ENCODE peak calls at places on chromosome 17, in five cellular contexts. J, S, V, T and M are unnamed samples.

GRCh38 chr17:30188211-30188939 is 47.1 kb downstream of the SLC6A4 start:
- DNase-seq in J (no peak), S (no peak), V (no peak), T (no peak), M (no peak)

GRCh38 chr17:79901131-79901530 is 61.9 kb upstream of the CBX4 start:
- DNase-seq in J (no peak), S (no peak), V (peak), T (no peak), M (no peak)

GRCh38 chr17:830950-831349 is 48.8 kb downstream of the MRM3 start:
- DNase-seq in J (no peak), S (no peak), V (no peak), T (no peak), M (no peak)

GRCh38 chr17:57135748-57136342 is 50.8 kb downstream of the AKAP1 start:
- DNase-seq in J (no peak), S (no peak), V (no peak), T (no peak), M (no peak)

GRCh38 chr17:50111687-50112655 is 16.8 kb downstream of the PDK2 start:
- DNase-seq in J (no peak), S (no peak), V (no peak), T (no peak), M (no peak)

GRCh38 chr17:15395091-15395490 is 53.7 kb upstream of the TEKT3 start:
- DNase-seq in J (no peak), S (no peak), V (no peak), T (no peak), M (no peak)

GRCh38 chr17:21460358-21460757 is 84.2 kb downstream of the KCNJ12 start:
- DNase-seq in J (no peak), S (no peak), V (no peak), T (no peak), M (no peak)

GRCh38 chr17:21419299-21420239 is 43.4 kb downstream of the KCNJ12 start:
- DNase-seq in J (no peak), S (no peak), V (peak), T (peak), M (no peak)

GRCh38 chr17:4407216-4407615 is 26.5 kb upstream of the SPNS3 start:
- DNase-seq in J (no peak), S (no peak), V (no peak), T (no peak), M (no peak)

GRCh38 chr17:49848739-49849138 is 870 bp upstream of the TAC4 start:
- DNase-seq in J (no peak), S (no peak), V (no peak), T (no peak), M (no peak)

GRCh38 chr17:6071528-6072065 is 1.4 kb downstream of the WSCD1 start:
- DNase-seq in J (no peak), S (no peak), V (no peak), T (no peak), M (no peak)

GRCh38 chr17:47717845-47718621 is 15.0 kb upstream of the TBX21 start:
- DNase-seq in J (no peak), S (no peak), V (no peak), T (no peak), M (no peak)

GRCh38 chr17:61208301-61209098 is 191.1 kb upstream of the TBX2 start:
- DNase-seq in J (no peak), S (no peak), V (no peak), T (no peak), M (no peak)

GRCh38 chr17:17750881-17751280 is 69.6 kb downstream of the RAI1 start:
- DNase-seq in J (no peak), S (peak), V (no peak), T (no peak), M (no peak)

GRCh38 chr17:863880-864279 is 81.7 kb downstream of the MRM3 start:
- DNase-seq in J (no peak), S (no peak), V (no peak), T (no peak), M (no peak)

GRCh38 chr17:1029196-1029911 is 32.4 kb downstream of the TIMM22 start:
- DNase-seq in J (no peak), S (peak), V (no peak), T (peak), M (no peak)

GRCh38 chr17:55057184-55057583 is 88.6 kb downstream of the STXBP4 start:
- DNase-seq in J (no peak), S (no peak), V (no peak), T (no peak), M (no peak)

GRCh38 chr17:17669851-17670232 is 11.4 kb upstream of the RAI1 start:
- DNase-seq in J (no peak), S (no peak), V (no peak), T (no peak), M (no peak)

GRCh38 chr17:48441231-48441711 is 11.3 kb upstream of the SKAP1 start:
- DNase-seq in J (no peak), S (no peak), V (no peak), T (no peak), M (no peak)

GRCh38 chr17:71801301-71801700 is 319.5 kb upstream of the SOX9 start:
- DNase-seq in J (no peak), S (no peak), V (no peak), T (no peak), M (no peak)

GRCh38 chr17:2551493-2551892 is 39.8 kb upstream of the METTL16 start:
- DNase-seq in J (no peak), S (no peak), V (no peak), T (no peak), M (no peak)

GRCh38 chr17:77441130-77441920 is 300.6 kb downstream of the SEC14L1 start:
- DNase-seq in J (no peak), S (peak), V (no peak), T (no peak), M (no peak)

GRCh38 chr17:73302189-73302588 is 9.6 kb downstream of the CDC42EP4 start:
- DNase-seq in J (no peak), S (no peak), V (no peak), T (no peak), M (no peak)

GRCh38 chr17:15651001-15651582 is 31.6 kb upstream of the FBXW10B start:
- DNase-seq in J (no peak), S (peak), V (no peak), T (peak), M (no peak)

GRCh38 chr17:47135235-47135634 is 53.9 kb downstream of the CDC27 start:
- DNase-seq in J (no peak), S (no peak), V (no peak), T (no peak), M (no peak)

GRCh38 chr17:3035256-3035967 is 28.0 kb downstream of the OR1D5 start:
- DNase-seq in J (no peak), S (no peak), V (no peak), T (no peak), M (no peak)

GRCh38 chr17:61150686-61151299 is 248.8 kb upstream of the TBX2 start:
- DNase-seq in J (no peak), S (no peak), V (no peak), T (no peak), M (no peak)

GRCh38 chr17:65588194-65588808 is 26.9 kb upstream of the AXIN2 start:
- DNase-seq in J (peak), S (peak), V (no peak), T (no peak), M (no peak)

GRCh38 chr17:15392326-15392739 is 50.9 kb upstream of the TEKT3 start:
- DNase-seq in J (no peak), S (no peak), V (no peak), T (no peak), M (no peak)

GRCh38 chr17:33055171-33055611 is 63.5 kb downstream of the SPACA3 start:
- DNase-seq in J (no peak), S (no peak), V (no peak), T (no peak), M (no peak)

GRCh38 chr17:1040216-1040600 is 43.3 kb downstream of the TIMM22 start:
- DNase-seq in J (no peak), S (no peak), V (no peak), T (no peak), M (no peak)

GRCh38 chr17:18258356-18259038 is at the start of gene FLII:
- DNase-seq in J (peak), S (peak), V (no peak), T (peak), M (peak)

GRCh38 chr17:9324864-9325263 is 250.8 kb downstream of the STX8 start:
- DNase-seq in J (no peak), S (no peak), V (no peak), T (no peak), M (no peak)

GRCh38 chr17:29612094-29612403 is 10.7 kb downstream of the CORO6 start:
- DNase-seq in J (no peak), S (no peak), V (no peak), T (peak), M (no peak)

DNA sequence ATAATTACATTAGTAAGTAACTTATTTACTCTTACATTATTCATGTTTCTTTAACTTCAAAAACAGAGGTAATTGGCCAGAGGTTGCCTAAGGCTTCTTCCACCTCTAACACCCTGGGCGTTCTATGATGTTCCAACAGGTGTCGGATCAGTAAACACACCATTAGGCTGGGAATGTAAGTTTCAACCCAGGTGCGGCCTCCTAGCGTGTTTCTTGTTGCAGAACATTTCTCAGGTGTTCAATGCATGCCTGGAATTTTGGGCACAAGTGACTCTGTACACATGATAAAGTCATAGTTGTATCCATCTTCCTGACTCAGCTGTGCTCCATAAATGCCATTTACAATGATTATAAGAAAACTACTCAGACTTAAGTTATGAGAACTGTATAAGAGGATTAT is 1.0 kb downstream of the KRTAP2-2 start:
- DNase-seq in J (no peak), S (no peak), V (no peak), T (no peak), M (no peak)
- TF ChIP-seq POLR2AphosphoS5 in J (no peak), S (no peak), V (no peak), T (no peak), M (no peak)

GRCh38 chr17:42518755-42519545 is 17.1 kb upstream of the NAGLU start:
- DNase-seq in J (no peak), S (peak), V (no peak), T (peak), M (no peak)
- TF ChIP-seq POLR2A in J (no peak), S (no peak), V (no peak), T (no peak), M (no peak)

GRCh38 chr17:46028374-46028773 is 29.3 kb downstream of the STH start:
- DNase-seq in J (no peak), S (no peak), V (no peak), T (no peak), M (no peak)
- TF ChIP-seq POLR2AphosphoS5 in J (no peak), S (no peak), V (no peak), T (no peak), M (no peak)

DNA sequence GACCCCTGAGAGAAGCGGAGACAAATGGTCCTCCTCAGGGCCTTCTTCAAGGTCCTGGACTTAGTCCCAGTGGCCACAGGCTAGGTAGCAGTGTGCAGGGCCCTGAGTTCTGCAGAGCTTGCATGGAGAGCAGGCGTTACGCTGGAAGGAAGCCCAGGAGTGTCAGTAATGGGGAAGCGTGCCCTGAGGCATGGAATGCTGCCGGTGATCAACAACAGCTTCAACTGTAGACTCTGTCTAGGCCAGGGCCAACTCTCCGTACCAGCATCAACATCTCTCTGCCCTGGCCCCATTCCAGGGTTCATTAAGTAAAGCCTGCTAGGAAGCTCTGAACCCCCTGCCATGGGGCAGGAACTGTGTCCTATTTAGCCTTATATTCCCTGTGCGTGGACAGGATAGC is 568 bp upstream of the TNK1 start:
- DNase-seq in J (peak), S (peak), V (peak), T (peak), M (no peak)
- TF ChIP-seq POLR2A in J (no peak), S (no peak), V (no peak), T (no peak), M (no peak)

GRCh38 chr17:81518785-81519283 is 6.2 kb upstream of the ACTG1 start:
- DNase-seq in J (no peak), S (peak), V (no peak), T (no peak), M (no peak)
- TF ChIP-seq POLR2AphosphoS5 in J (no peak), S (peak), V (no peak), T (no peak), M (no peak)

GRCh38 chr17:82648165-82648668 is at the start of gene WDR45B:
- DNase-seq in J (peak), S (peak), V (peak), T (peak), M (peak)
- TF ChIP-seq POLR2A in J (peak), S (peak), V (peak), T (peak), M (peak)

DNA sequence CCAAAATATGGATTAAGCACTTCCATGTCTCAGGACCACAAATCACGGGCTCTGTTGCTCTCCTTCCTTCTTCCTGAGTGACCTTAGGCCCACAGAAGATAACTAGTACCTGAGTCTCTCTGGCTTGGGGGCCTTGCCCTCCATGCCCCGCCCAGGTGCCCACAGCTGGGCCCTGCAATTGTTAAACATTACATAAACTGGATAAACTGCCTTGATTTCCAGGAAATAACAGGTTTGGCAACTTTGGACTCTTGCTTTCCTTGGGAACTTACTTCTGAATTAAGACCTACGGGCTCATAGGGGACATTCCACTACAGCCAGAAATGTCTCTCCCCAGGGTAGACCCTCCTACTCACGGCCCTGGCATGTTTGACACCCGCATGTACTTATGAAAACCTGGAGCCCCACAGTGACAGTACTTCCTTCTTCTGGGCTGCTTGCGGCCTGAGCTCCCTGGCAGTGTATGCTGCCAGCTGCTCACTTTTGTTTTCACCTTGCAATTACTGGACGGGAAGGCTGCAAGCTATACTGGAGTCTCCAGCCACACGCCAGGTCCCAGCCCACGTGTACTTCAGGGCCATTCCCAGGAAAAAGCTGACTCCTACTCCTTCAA is 2.3 kb upstream of the UBALD2 start:
- DNase-seq in J (peak), S (peak), V (no peak), T (no peak), M (no peak)
- TF ChIP-seq POLR2AphosphoS5 in J (peak), S (peak), V (peak), T (no peak), M (no peak)

GRCh38 chr17:19361326-19361725 is 1.2 kb downstream of the B9D1 start:
- DNase-seq in J (no peak), S (peak), V (no peak), T (peak), M (no peak)

GRCh38 chr17:19361975-19362292 is 589 bp downstream of the B9D1 start:
- DNase-seq in J (no peak), S (no peak), V (no peak), T (no peak), M (no peak)

GRCh38 chr17:19363114-19363438 is 553 bp upstream of the B9D1 start:
- DNase-seq in J (no peak), S (no peak), V (no peak), T (no peak), M (no peak)

GRCh38 chr17:19363460-19364035 is 1.0 kb upstream of the B9D1 start:
- DNase-seq in J (no peak), S (no peak), V (no peak), T (peak), M (no peak)

GRCh38 chr17:19362293-19363113 is at the start of gene B9D1:
- DNase-seq in J (peak), S (peak), V (peak), T (peak), M (peak)
- TF ChIP-seq POLR2A in J (no peak), S (no peak), V (no peak), T (no peak), M (no peak)